ENCODE peak calls at places on chromosomes 1 and 21, in ten cellular contexts. Q, W, O, S, R, K, H, J, X and N are unnamed samples.

GRCh38 chr1:46342084-46342656 is 1.6 kb downstream of the NSUN4 start:
- DNase-seq in W (peak), H (no peak), Q (no peak), K (no peak), X (peak), R (no peak), O (no peak), S (peak), J (no peak), N (no peak)

GRCh38 chr1:169853335-169853734 is 40.4 kb downstream of the SCYL3 start:
- DNase-seq in H (no peak), S (no peak), R (no peak), X (no peak), K (no peak), Q (no peak), O (no peak), J (no peak), W (no peak), N (no peak)

GRCh38 chr1:31579374-31579773 is 3.1 kb downstream of the TINAGL1 start:
- DNase-seq in R (no peak), W (no peak), K (no peak), X (no peak), J (no peak), H (no peak), Q (peak), O (peak), S (no peak), N (no peak)

GRCh38 chr21:17925000-17925610 is 105.9 kb upstream of the C21orf91 start:
- DNase-seq in S (peak), R (no peak), Q (peak), W (peak), J (peak), X (peak), K (peak), O (peak), H (no peak), N (no peak)

GRCh38 chr1:7953850-7954609 is 7.5 kb upstream of the PARK7 start:
- DNase-seq in R (peak), J (peak), W (peak), X (peak), H (peak), S (peak), K (peak), O (no peak), Q (peak), N (no peak)

GRCh38 chr1:230251644-230252191 is 174.4 kb downstream of the PGBD5 start:
- DNase-seq in O (no peak), Q (no peak), R (no peak), J (no peak), H (no peak), K (no peak), X (no peak), S (no peak), W (peak), N (no peak)

GRCh38 chr1:35461966-35462651 is 95.1 kb downstream of the KIAA0319L start:
- DNase-seq in S (no peak), X (no peak), K (no peak), H (no peak), O (no peak), J (no peak), W (peak), R (no peak), Q (no peak), N (no peak)

GRCh38 chr1:76511226-76511625 is 356.1 kb upstream of the ST6GALNAC5 start:
- DNase-seq in H (no peak), Q (no peak), K (no peak), J (no peak), R (no peak), O (no peak), X (no peak), W (no peak), S (no peak), N (no peak)

GRCh38 chr1:27575861-27576331 is 28.0 kb downstream of the AHDC1 start:
- DNase-seq in R (peak), S (peak), K (no peak), H (peak), J (no peak), O (peak), W (peak), Q (peak), X (no peak), N (no peak)

GRCh38 chr1:88079036-88079435 is 605.0 kb upstream of the PKN2 start:
- DNase-seq in Q (no peak), W (no peak), K (no peak), X (no peak), H (no peak), O (peak), S (no peak), R (no peak), J (no peak), N (no peak)
- TF ChIP-seq CTCF in Q (no peak), W (no peak), K (peak), X (peak), H (no peak), O (peak), S (no peak), R (no peak), J (no peak), N (peak)

DNA sequence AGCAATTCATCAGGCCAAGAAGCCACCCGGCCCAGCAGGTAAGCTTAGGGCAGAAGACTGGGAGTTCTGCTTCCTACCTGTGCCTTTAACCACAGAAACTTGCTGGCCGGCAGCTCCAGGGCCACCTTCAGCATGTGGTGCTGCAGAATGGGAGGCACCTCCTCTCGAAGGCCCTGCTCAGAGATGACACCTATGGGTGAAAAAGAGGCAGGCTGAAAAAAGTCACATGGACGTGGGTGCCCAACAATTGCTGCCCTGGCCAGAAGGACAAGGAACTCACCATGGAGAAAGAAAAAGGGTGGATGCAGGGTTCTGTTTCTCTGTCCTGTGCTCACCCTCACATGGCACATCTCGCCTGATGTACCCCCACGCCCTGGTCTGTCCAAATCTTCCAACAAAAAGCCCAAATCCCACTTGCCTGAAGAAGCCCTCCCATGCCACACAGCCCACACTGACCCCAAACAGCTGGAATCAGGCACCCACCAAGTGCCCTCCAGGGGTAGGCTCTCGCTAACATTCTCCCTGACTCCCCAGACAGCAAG is 33.0 kb downstream of the URB1 start:
- DNase-seq in X (peak), S (peak), O (no peak), R (no peak), K (no peak), W (no peak), J (no peak), Q (no peak), H (no peak), N (no peak)
- TF ChIP-seq CTCF in X (peak), S (no peak), O (peak), R (no peak), K (peak), W (no peak), J (no peak), Q (no peak), H (no peak), N (peak)

DNA sequence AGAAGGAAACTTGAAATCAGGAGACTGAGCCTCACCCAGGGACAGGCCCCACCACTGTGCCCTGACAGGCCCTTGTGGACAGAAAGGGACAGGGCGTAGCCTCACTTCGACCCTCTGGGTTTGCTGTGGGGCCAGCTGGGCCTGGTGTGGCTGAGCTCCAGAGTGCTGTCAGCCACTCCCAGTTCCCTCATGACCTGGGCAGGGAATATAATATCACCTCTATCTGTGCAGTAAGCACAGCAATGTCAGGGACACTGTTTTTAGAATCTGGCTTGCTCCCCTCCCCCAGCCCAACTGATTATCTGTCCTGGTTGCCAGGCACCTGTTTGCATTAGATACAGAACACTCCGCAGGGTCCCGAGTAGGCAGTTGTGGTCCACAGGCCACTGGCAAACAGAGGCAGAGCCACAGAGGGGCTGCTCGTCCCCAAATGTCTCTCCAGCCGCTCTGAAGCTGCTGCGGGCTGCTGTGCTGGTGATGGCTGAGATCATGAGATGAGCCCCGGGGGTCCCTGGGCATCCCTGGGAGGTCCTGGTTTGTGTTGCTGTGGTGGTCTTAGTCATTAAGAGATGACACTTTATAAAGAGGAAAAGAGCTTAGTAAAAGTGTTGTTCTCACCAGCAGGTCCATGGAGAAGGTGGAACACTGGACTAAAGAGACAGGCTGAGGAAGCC is 51.6 kb downstream of the ETS2 start:
- DNase-seq in K (no peak), S (no peak), H (no peak), W (no peak), X (no peak), R (no peak), O (no peak), J (no peak), Q (no peak), N (no peak)
- TF ChIP-seq CTCF in K (no peak), S (no peak), H (no peak), W (no peak), X (no peak), R (no peak), O (no peak), J (no peak), Q (no peak), N (no peak)

DNA sequence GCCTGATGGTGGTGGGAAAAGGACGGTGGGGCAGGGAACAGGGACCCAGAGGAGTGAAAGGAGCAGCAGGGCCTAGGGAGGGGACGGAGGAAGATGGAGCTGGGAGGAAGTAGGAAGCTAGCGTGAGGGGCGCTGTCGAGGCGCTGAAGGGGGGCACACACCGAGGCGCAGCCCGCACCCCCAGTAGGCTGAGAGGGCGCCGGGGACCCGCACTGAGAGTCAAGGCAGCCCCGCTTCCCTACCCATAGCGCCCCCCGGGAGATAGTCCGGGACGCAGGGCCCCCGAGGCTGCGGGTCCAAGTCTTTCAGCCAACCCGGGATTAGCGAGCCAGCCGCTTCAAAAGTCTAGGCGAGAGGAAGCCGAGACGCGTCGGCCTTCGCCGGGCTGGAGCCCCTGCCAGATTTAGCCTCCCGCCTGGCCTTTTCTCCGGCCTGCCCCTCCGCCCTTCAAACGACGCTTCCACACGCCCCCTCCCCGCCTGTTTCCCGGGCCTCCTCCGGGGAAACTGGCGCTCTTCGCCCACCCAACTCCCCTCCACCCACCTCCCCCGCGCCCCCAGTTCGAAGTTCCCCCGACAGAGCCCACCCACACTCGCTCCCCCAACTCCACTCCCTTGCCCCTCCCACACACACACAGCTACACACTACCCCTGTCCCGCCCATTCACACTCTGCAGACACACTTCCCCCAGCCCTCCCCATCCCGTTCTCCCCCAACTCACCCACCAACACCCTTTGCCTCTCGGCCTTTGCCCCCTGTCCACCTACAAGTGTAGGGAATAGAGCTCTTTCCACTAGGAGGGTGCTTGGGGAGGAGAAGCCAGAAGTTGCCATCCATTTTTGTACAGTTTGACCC is 7.8 kb upstream of the PROX1 start:
- DNase-seq in R (no peak), H (no peak), K (no peak), W (no peak), Q (no peak), O (no peak), S (no peak), X (no peak), J (no peak), N (no peak)
- TF ChIP-seq CTCF in R (no peak), H (no peak), K (no peak), W (no peak), Q (no peak), O (no peak), S (no peak), X (no peak), J (no peak), N (no peak)